ENCODE peak calls at places on chromosome 21, in five cellular contexts. I is A549, Z is fibroblast of lung, O is prostate gland, B is uterus. G is an unnamed sample. For H3K4me1, the result is how much of the 10 kb centered on the place peaks cover.

GRCh38 chr21:25513810-25514209 is 93.5 kb downstream of the MRPL39 start:
- DNase-seq in Z (no peak), I (no peak), B (no peak), O (no peak), G (no peak)

GRCh38 chr21:16420086-16420724 is 690.4 kb downstream of the USP25 start:
- DNase-seq in O (peak), B (peak), I (peak), Z (peak), G (no peak)

GRCh38 chr21:32311621-32312020 is 13.0 kb downstream of the MRAP start:
- DNase-seq in I (no peak), B (no peak), Z (no peak), O (no peak), G (no peak)

GRCh38 chr21:25939396-25939761 is 204.6 kb downstream of the GABPA start:
- DNase-seq in I (no peak), Z (no peak), B (no peak), O (no peak), G (no peak)

GRCh38 chr21:37502947-37503346 is 136.4 kb downstream of the DYRK1A start:
- DNase-seq in O (no peak), I (no peak), Z (no peak), B (no peak), G (no peak)

GRCh38 chr21:23968722-23969647 is 1638.3 kb downstream of the MRPL39 start:
- DNase-seq in I (peak), O (no peak), B (no peak), Z (peak), G (no peak)

GRCh38 chr21:18522181-18522771 is 118.7 kb upstream of the TMPRSS15 start:
- DNase-seq in B (no peak), O (no peak), Z (peak), I (no peak), G (no peak)

GRCh38 chr21:36388835-36389234 is 3.6 kb downstream of the CHAF1B start:
- DNase-seq in O (no peak), Z (peak), I (peak), B (no peak), G (no peak)

GRCh38 chr21:15514073-15514946 is 215.5 kb upstream of the USP25 start:
- DNase-seq in B (no peak), O (no peak), Z (no peak), I (no peak), G (no peak)

GRCh38 chr21:38325761-38326420 is 69.1 kb downstream of the KCNJ15 start:
- DNase-seq in O (no peak), B (no peak), I (no peak), Z (no peak), G (no peak)

GRCh38 chr21:38965910-38966504 is 160.3 kb downstream of the ETS2 start:
- DNase-seq in O (no peak), Z (peak), I (peak), B (no peak), G (no peak)

GRCh38 chr21:42757422-42757821 is 104.0 kb downstream of the PDE9A start:
- DNase-seq in Z (no peak), I (no peak), B (no peak), O (no peak), G (no peak)

GRCh38 chr21:42755766-42756579 is 102.6 kb downstream of the PDE9A start:
- DNase-seq in O (no peak), B (no peak), Z (no peak), I (no peak), G (no peak)

GRCh38 chr21:42757826-42758655 is 104.6 kb downstream of the PDE9A start:
- DNase-seq in Z (no peak), O (no peak), B (no peak), I (no peak), G (no peak)

GRCh38 chr21:42755031-42755665 is 101.7 kb downstream of the PDE9A start:
- DNase-seq in I (no peak), O (no peak), Z (no peak), B (no peak), G (no peak)

DNA sequence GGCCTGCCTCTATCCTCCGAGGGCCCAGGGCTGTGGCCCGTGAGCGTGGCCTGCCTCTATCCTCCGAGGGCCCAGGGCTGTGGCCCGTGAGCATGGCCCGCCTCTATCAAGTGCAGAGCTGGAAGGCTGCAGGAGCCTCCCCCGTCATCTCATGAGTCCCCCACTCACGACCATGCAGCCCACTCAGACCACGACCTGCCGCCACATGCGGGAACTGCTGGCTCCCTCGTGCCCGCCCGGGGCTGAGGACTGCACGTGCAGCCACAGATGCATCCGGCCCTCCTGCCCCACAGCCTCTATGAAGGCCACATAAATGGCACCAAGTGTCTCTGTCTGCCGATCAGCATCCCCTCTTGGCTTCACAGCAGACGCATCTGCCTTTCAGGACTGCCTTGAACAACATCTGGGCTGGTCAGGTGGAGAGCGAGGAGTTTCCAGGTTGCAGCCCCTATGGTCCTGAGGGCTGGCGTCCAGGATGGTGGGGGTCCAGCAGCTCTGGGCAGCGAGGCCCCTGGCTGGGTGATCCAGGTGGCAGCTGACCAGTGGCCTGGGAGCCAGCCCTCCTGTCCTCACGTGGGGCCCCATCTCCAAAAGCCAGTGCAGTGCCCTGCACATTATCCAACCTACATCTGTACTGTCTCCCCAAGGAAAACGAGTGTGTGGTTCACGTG is 103.3 kb downstream of the PDE9A start:
- DNase-seq in O (no peak), I (no peak), B (no peak), Z (no peak), G (no peak)
- H3K4me1 ChIP-seq in O (under half), I (under half), B (under half), Z (under half), G (under half)

DNA sequence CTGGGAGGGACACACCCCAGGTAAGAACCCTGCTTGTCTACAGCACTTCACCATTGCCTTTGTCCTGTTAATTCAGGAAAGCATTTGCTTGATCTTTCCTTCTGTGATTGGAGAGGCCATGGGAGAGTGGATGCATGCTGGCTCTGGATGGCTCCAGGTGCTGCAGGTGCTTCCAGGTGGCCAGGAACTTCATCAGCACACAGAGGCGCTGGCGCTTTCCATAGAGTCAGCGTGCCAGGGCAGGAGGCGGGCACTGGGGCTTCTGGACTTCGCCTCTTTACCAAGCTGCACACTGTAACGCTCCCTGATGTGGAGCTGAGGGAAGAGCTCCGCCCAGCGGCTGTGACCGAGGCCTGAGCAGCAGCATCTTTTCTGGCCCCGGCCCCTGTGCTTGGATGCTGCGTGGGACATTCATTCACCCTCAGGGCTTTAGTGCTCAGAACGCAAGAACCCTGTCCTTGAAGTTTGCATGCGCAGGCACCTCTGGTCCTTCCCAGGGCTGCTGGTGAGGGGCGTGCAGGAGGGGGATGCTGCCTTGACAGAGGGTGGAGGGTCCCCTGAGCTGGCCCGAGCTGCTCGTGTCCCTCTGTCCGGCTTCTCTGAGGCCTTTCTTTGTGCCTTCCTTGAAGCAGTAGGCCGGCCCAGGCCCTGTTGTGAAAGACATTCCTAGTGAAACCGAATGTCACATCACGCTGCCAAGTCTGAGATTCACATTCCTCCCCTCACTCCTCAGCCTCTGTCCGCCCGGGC is 1.6 kb upstream of the MX2 start:
- DNase-seq in Z (peak), B (peak), I (no peak), O (peak), G (peak)
- TF ChIP-seq CTCF in Z (no peak), B (no peak), I (no peak), O (peak), G (no peak)

DNA sequence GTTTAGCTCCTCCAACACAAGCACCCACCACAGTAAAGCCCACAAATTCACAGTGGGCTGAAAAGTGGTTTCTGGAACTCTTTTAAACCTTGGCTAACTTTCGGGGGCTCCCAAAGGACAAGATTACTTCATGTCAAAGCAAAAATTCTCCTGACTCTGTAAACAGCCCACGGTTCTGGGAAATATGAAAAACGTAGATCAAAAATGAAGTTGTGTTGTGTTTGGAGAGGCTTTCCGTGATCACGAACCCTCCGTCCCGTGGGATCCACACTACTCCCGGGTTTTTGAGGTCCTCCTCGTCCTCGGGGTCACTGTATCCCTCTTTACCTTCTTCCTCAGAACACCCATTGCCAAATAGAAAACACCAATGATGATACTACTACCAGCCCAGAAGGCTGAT is 159.0 kb upstream of the RUNX1 start:
- DNase-seq in Z (no peak), O (no peak), B (no peak), I (no peak), G (no peak)
- H3K4me1 ChIP-seq in Z (under half), O (under half), B (under half), I (under half), G (under half)

DNA sequence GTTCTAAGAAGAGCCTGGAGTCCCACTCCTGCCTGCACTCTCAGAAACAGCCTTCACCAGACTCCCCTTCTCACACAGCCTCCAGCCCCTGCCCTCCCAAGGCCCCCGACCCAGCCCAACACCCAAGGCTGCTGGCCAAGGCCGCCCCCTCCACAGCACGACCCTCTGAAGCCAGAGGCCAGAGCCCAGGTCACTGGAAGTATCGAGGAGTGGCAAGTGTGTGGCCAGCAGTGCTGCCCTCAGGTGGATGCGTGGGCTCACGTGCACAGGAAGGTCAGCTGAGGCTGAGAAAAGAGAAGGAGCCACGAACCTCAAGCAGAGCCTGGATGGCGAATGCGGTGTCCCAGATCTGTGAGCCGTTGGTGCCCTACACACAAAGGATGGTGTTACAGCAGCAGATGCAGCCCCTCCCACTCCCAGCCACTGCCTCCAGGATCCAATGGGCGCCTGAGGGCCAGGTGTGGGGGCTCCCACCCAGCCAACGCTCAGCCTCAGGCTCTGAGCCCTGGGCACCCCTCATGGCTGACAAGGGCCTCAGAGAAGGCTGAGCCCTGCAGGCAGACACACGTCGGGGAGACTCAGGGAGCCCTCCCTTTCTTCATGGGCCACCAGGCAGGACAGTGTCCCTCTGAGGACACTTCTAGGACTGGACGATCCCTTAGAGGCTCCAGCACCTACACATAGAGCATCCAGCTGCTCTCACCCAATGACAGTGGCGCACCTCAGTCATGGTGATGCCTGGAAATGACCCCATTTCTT is 18.0 kb downstream of the LSS start:
- DNase-seq in Z (no peak), B (no peak), I (peak), O (no peak), G (no peak)
- TF ChIP-seq CTCF in Z (no peak), B (no peak), I (no peak), O (no peak), G (no peak)

GRCh38 chr21:42631142-42631541 is 22.3 kb upstream of the PDE9A start:
- DNase-seq in I (no peak), B (no peak), O (no peak), Z (no peak), G (no peak)

GRCh38 chr21:42632336-42632751 is 21.1 kb upstream of the PDE9A start:
- DNase-seq in Z (no peak), I (no peak), O (no peak), B (no peak), G (no peak)

GRCh38 chr21:42630626-42631025 is 22.8 kb upstream of the PDE9A start:
- DNase-seq in O (no peak), I (no peak), B (no peak), Z (no peak), G (no peak)

GRCh38 chr21:42627527-42628289 is 25.7 kb upstream of the PDE9A start:
- DNase-seq in B (no peak), I (no peak), O (no peak), Z (no peak), G (no peak)

GRCh38 chr21:42629856-42630410 is 23.5 kb upstream of the PDE9A start:
- DNase-seq in O (no peak), Z (no peak), I (no peak), B (no peak), G (no peak)
- H3K4me1 ChIP-seq in O (under half), Z (under half), I (under half), B (under half), G (under half)

GRCh38 chr21:19981938-19982337 is 1016.3 kb upstream of the NCAM2 start:
- DNase-seq in I (no peak), B (no peak), O (no peak), Z (no peak), G (no peak)
- TF ChIP-seq CTCF in I (no peak), B (no peak), O (no peak), Z (no peak), G (no peak)

GRCh38 chr21:44992608-44993031 is 52.8 kb downstream of the SLX9 start:
- DNase-seq in I (no peak), O (no peak), B (no peak), Z (no peak), G (no peak)

GRCh38 chr21:44994581-44995171 is 54.8 kb downstream of the SLX9 start:
- DNase-seq in B (no peak), O (no peak), Z (no peak), I (no peak), G (no peak)

GRCh38 chr21:44991538-44992483 is 52.0 kb downstream of the SLX9 start:
- DNase-seq in I (no peak), Z (no peak), B (no peak), O (no peak), G (no peak)

GRCh38 chr21:44994016-44994365 is 54.2 kb downstream of the SLX9 start:
- DNase-seq in Z (no peak), I (no peak), B (peak), O (no peak), G (no peak)

DNA sequence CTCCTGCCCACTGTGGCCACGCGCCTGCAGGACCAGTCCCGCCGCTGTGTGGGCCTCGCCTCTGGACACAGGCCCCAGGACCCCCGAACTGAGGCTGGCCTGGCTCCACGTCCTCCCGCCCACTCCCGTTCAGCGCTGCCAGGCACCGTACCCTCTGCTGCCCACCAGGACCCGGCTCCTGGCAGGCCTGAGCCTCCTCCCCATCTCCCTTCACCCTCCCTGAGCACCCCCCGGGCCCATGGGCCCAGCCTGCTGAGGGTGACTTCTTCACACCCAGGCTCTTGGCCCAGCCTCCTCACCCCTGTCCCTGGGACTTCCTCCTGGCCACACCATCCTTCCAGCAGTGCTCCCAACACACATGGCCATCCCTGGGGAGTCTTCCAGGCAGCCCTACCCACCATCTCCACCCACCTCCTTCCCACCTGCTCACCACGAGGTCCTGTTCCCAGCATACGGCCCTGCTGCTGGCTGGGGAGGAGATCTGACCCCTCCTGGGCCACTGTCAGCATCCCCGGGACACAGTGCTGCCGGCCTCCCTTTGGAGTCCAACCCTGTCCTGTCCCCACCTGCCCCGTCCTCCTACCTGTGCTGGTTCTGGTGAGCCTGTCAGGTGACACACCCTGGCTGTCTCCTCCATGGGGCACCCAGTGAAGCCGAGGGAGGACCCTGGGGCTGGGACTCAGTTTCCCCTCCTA is 53.6 kb downstream of the SLX9 start:
- DNase-seq in O (no peak), B (no peak), I (no peak), Z (no peak), G (no peak)
- H3K4me1 ChIP-seq in O (under half), B (under half), I (under half), Z (under half), G (under half)

GRCh38 chr21:34243562-34243961 is 120.2 kb upstream of the KCNE2 start:
- DNase-seq in Z (peak), O (no peak), B (no peak), I (peak), G (no peak)

GRCh38 chr21:34242973-34243372 is 120.8 kb upstream of the KCNE2 start:
- DNase-seq in O (no peak), B (no peak), Z (no peak), I (no peak), G (no peak)
- TF ChIP-seq CTCF in O (no peak), B (no peak), Z (no peak), I (no peak), G (no peak)